ENCODE peak calls at places on chromosome 11, in six cellular contexts. S, G, W, V, Z and P are unnamed samples. For H3K9me3, the result is how much of the 10 kb centered on the place peaks cover.

GRCh38 chr11:118609380-118610219 is 2.2 kb downstream of the PHLDB1 start:
- DNase-seq in S (no peak), G (no peak), Z (no peak), V (no peak), W (peak), P (no peak)

GRCh38 chr11:133337905-133338536 is 194.3 kb downstream of the OPCML start:
- DNase-seq in Z (no peak), S (no peak), W (no peak), V (no peak), G (no peak), P (no peak)

GRCh38 chr11:57340228-57340627 is 2.1 kb downstream of the P2RX3 start:
- DNase-seq in G (no peak), Z (peak), V (no peak), W (peak), S (no peak), P (no peak)

GRCh38 chr11:80860632-80861031 is 1419.8 kb upstream of the TENM4 start:
- DNase-seq in S (no peak), Z (no peak), W (peak), V (no peak), G (no peak), P (no peak)

GRCh38 chr11:12724301-12725046 is 50.3 kb downstream of the TEAD1 start:
- DNase-seq in S (peak), V (peak), Z (peak), W (peak), G (peak), P (no peak)

GRCh38 chr11:118171274-118172062 is 5.0 kb downstream of the SCN2B start:
- DNase-seq in G (peak), W (peak), Z (peak), V (peak), S (no peak), P (peak)

GRCh38 chr11:31856248-31856647 is 45.1 kb upstream of the PAX6 start:
- DNase-seq in G (no peak), W (peak), S (no peak), V (no peak), Z (no peak), P (no peak)

GRCh38 chr11:96054870-96055705 is 131.2 kb upstream of the MTMR2 start:
- DNase-seq in V (peak), S (no peak), G (no peak), W (peak), Z (peak), P (no peak)

GRCh38 chr11:32374261-32374711 is 61.1 kb downstream of the WT1 start:
- DNase-seq in Z (peak), G (no peak), W (peak), S (no peak), V (peak), P (no peak)

DNA sequence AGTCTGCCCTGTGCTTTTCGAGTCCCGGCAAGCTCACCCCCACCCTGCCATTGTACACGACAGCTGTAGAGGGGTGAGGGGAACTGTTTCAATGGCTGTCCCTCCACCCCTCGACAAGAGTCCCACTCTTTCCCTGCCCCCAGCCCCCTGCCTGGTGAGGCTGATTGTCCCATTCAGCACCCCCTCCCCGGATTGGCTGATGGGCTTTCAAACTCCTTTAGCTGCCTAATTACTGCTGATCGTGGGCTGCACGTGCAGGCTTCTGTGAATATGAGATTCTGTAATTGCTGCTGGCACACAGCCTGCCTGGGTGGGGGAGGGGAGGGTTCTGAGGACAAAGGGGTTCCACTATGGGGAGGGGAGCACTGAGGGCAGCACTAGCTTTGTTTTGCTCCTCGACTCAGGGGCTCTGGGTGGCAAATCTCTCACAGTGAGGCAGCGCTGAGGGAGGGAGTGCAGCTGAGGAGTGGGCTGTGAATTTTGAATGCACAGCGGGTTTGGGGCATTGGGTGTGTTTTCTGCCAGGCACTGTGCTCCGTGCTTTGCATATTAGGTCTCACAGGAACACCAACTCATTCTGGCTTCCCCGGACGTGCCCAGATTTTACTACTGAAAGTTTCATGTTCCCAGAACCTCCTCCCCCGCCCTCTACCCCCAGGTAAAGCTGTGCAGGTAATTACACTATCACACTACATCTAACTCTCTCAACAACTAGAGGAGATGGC is 42.5 kb upstream of the ACCSL start:
- DNase-seq in G (no peak), W (no peak), S (no peak), V (no peak), Z (peak), P (no peak)
- H3K27ac ChIP-seq in G (no peak), W (no peak), S (peak), V (no peak), Z (no peak), P (no peak)

DNA sequence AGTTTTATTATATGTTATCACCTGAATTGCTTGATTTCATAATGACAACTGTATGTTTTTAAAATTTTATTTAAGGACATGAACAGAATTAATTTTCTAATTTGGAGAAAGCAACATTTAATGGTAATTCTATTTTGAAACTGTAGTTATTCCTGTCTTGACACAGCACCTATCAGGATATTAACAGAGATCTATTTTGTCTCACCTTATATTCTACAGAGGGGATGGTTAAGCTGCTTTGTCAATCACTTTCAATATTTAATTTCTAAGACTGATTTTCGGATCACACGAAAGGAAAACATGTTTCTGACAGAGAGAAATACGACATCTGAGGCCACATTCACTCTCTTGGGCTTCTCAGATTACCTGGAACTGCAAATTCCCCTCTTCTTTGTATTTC is at the start of gene OR5D16:
- DNase-seq in G (no peak), Z (no peak), S (no peak), V (no peak), W (no peak), P (no peak)
- H3K9me3 ChIP-seq in G (under half), Z (under half), S (under half), V (under half), W (under half), P (under half)

DNA sequence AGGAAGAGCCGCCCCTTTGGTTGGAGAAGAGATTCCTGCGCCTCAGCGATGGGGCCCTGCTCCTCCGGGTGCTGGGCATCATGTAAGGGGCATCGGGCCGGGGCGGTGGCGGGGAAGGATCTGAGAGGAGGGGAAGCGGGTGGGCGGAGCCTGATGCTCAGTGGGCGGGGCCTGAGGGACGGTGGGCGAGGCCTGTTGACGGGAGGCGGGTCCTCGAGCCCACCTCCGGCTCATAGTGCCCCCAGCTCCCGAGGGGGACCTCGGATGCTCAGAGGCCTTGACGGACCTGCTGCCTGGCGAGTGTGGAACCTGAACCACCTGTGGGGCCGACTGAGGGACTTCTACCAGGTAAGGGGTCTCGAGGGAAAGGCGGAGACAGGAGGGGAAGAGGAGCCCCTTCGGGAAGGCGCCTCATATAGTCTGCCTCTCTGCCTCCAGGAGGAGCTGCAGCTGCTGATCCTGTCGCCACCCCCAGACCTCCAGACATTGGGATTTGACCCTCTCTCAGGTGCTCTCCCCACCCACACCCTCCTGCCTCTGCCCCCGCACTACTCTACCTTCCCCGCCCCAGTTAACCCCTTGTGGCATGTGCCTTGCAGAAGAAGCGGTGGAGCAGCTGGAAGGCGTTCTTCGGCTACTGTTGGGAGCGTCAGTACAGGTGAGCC is 799 bp downstream of the CCDC88B start:
- DNase-seq in S (no peak), W (peak), Z (no peak), G (peak), V (no peak), P (peak)
- H3K4me3 ChIP-seq in S (peak), W (no peak), Z (no peak), G (no peak), V (no peak), P (peak)

GRCh38 chr11:126121316-126121715 is 58.6 kb upstream of the CDON start:
- DNase-seq in V (no peak), Z (no peak), S (no peak), W (no peak), G (no peak), P (no peak)
- H3K27ac ChIP-seq in V (no peak), Z (no peak), S (no peak), W (no peak), G (no peak), P (no peak)